ENCODE peak calls at places on chromosomes 5 and 9, in five cellular contexts. N is ELR, X is GM04504, M is gastrocnemius medialis, E is foreskin fibroblast. A is an unnamed sample.

GRCh38 chr5:168831438-168831837 is 252.3 kb upstream of the PANK3 start:
- DNase-seq in N (no peak), X (no peak), M (no peak), E (no peak), A (no peak)

GRCh38 chr9:125609744-125610143 is 97.3 kb downstream of the MAPKAP1 start:
- DNase-seq in N (no peak), X (no peak), M (no peak), E (no peak), A (no peak)

GRCh38 chr5:166032601-166033000 is 2258.8 kb upstream of the WWC1 start:
- DNase-seq in N (no peak), X (no peak), M (no peak), E (no peak), A (no peak)

GRCh38 chr9:20016611-20017010 is 227.8 kb upstream of the SLC24A2 start:
- DNase-seq in N (no peak), X (no peak), M (no peak), E (no peak), A (no peak)

GRCh38 chr9:134341306-134341705 is 15.1 kb downstream of the RXRA start:
- DNase-seq in N (no peak), X (no peak), M (no peak), E (no peak), A (no peak)

GRCh38 chr9:71910602-71911060 is 362 bp downstream of the ABHD17B start:
- DNase-seq in N (no peak), X (no peak), M (no peak), E (no peak), A (no peak)

GRCh38 chr9:93952119-93952783 is 2.9 kb downstream of the BARX1 start:
- DNase-seq in N (no peak), X (no peak), M (no peak), E (no peak), A (no peak)

GRCh38 chr9:98980291-98980690 is 36.6 kb downstream of the COL15A1 start:
- DNase-seq in N (no peak), X (no peak), M (no peak), E (no peak), A (no peak)

GRCh38 chr9:130023147-130023787 is 19.7 kb downstream of the FNBP1 start:
- DNase-seq in N (no peak), X (no peak), M (peak), E (no peak), A (no peak)

GRCh38 chr9:98795295-98795955 is 930 bp downstream of the ANKS6 start:
- DNase-seq in N (no peak), X (no peak), M (no peak), E (no peak), A (no peak)

GRCh38 chr5:89936576-89936975 is 473.0 kb downstream of the CETN3 start:
- DNase-seq in N (no peak), X (no peak), M (no peak), E (peak), A (no peak)

GRCh38 chr9:110259566-110259965 is 3.3 kb upstream of the TXN start:
- DNase-seq in N (no peak), X (no peak), M (no peak), E (no peak), A (no peak)

GRCh38 chr9:90801175-90801506 is 478 bp upstream of the SYK start:
- DNase-seq in N (no peak), X (no peak), M (no peak), E (no peak), A (no peak)

GRCh38 chr9:93807166-93808013 is 147.8 kb downstream of the BARX1 start:
- DNase-seq in N (no peak), X (no peak), M (no peak), E (no peak), A (no peak)

GRCh38 chr5:115179068-115179958 is 9.6 kb upstream of the TRIM36 start:
- DNase-seq in N (peak), X (no peak), M (no peak), E (peak), A (peak)

GRCh38 chr5:73625905-73626811 is at the start of gene ARHGEF28:
- DNase-seq in N (peak), X (no peak), M (peak), E (peak), A (peak)

GRCh38 chr5:78008356-78008967 is 232.3 kb upstream of the TBCA start:
- DNase-seq in N (peak), X (no peak), M (no peak), E (peak), A (peak)

GRCh38 chr9:108272350-108272899 is 583.4 kb downstream of the ACTL7B start:
- DNase-seq in N (peak), X (peak), M (peak), E (peak), A (no peak)

GRCh38 chr9:134864821-134865190 is 15.8 kb upstream of the FCN2 start:
- DNase-seq in N (no peak), X (no peak), M (no peak), E (no peak), A (no peak)

GRCh38 chr5:40334242-40334635 is 345.5 kb upstream of the PTGER4 start:
- DNase-seq in N (no peak), X (no peak), M (no peak), E (no peak), A (no peak)

GRCh38 chr5:68087866-68088265 is 127.7 kb upstream of the PIK3R1 start:
- DNase-seq in N (no peak), X (no peak), M (no peak), E (peak), A (no peak)

GRCh38 chr9:36128331-36128730 is 8.2 kb upstream of the GLIPR2 start:
- DNase-seq in N (no peak), X (no peak), M (no peak), E (no peak), A (no peak)

GRCh38 chr5:149285153-149285552 is 13.5 kb downstream of the AFAP1L1 start:
- DNase-seq in N (no peak), X (no peak), M (no peak), E (no peak), A (no peak)

GRCh38 chr5:74032617-74033016 is 406.6 kb downstream of the ARHGEF28 start:
- DNase-seq in N (no peak), X (no peak), M (no peak), E (no peak), A (no peak)

GRCh38 chr9:36389590-36389989 is 10.5 kb downstream of the RNF38 start:
- DNase-seq in N (no peak), X (no peak), M (no peak), E (no peak), A (no peak)

GRCh38 chr9:111187376-111187775 is 142.6 kb downstream of the OR2K2 start:
- DNase-seq in N (no peak), X (no peak), M (no peak), E (peak), A (no peak)

GRCh38 chr9:84266087-84266561 is 74.4 kb downstream of the SLC28A3 start:
- DNase-seq in N (no peak), X (no peak), M (no peak), E (no peak), A (no peak)

GRCh38 chr9:73006986-73007385 is 54.1 kb upstream of the ALDH1A1 start:
- DNase-seq in N (no peak), X (no peak), M (no peak), E (no peak), A (no peak)

GRCh38 chr5:90054612-90055011 is 354.9 kb downstream of the CETN3 start:
- DNase-seq in N (peak), X (no peak), M (no peak), E (peak), A (no peak)

GRCh38 chr5:143471041-143471509 is 67.6 kb upstream of the NR3C1 start:
- DNase-seq in N (peak), X (no peak), M (no peak), E (peak), A (no peak)

GRCh38 chr5:43428034-43428712 is 16.0 kb upstream of the CCL28 start:
- DNase-seq in N (peak), X (no peak), M (no peak), E (peak), A (no peak)

GRCh38 chr5:136629125-136629790 is 263.9 kb upstream of the TRPC7 start:
- DNase-seq in N (no peak), X (no peak), M (no peak), E (peak), A (no peak)

GRCh38 chr5:22998775-22999174 is 145.6 kb upstream of the CDH12 start:
- DNase-seq in N (no peak), X (no peak), M (no peak), E (no peak), A (no peak)

A was measured in NCI-H2227 treated with DMSO at 0.1 percent for 48 hours.